ENCODE peak calls at places on chromosomes 1 and 21, in nine cellular contexts. W is NB4; S is AG09319; N is hypothalamus; L is prostate gland; C is NCI-H460; K is colonic mucosa; O is activated T-helper 1 cell treated with anti-CD3 and anti-CD28 coated beads, Interleukin-12 subunit alpha, Interleukin-12 subunit beta, Interleukin-2, Interleukin-4 antibody, amounts not matched to agents 30 ng/mL and 10 ng/mL and 1 ng/mL, durations not matched to agents 14 hours and 24 hours and 36 hours; A is activated gamma-delta T cell treated with Interleukin-2 at 50 U/mL for 16 hours. Y is an unnamed sample.

GRCh38 chr1:186574951-186575747 is 105.1 kb downstream of the PTGS2 start:
- DNase-seq in W (peak; percentile 11), O (no peak), A (no peak), K (no peak), C (no peak), L (no peak), N (no peak), S (peak; percentile 19), Y (no peak)

GRCh38 chr1:96234299-96234698 is 487.3 kb upstream of the PTBP2 start:
- DNase-seq in O (no peak), W (no peak), N (no peak), L (no peak), S (no peak), C (no peak), K (no peak), A (no peak), Y (peak; percentile 10)

GRCh38 chr1:245116131-245116530 is 38.7 kb upstream of the KIF26B start:
- DNase-seq in L (no peak), S (no peak), A (no peak), C (no peak), O (no peak), N (no peak), W (no peak), K (no peak), Y (no peak)

GRCh38 chr1:216600730-216601426 is 122.4 kb downstream of the ESRRG start:
- DNase-seq in W (no peak), S (peak; percentile 46), L (peak; percentile 85), C (peak; percentile 86), A (no peak), N (peak; percentile 64), O (peak; percentile 0), K (peak; percentile 85), Y (peak; percentile 61)

GRCh38 chr21:41631564-41632461 is 123.9 kb upstream of the TMPRSS2 start:
- DNase-seq in A (no peak), C (no peak), S (no peak), L (peak; percentile 51), K (peak; percentile 79), O (no peak), W (no peak), N (no peak), Y (peak; percentile 78)

GRCh38 chr1:20343149-20343936 is 52.7 kb downstream of the VWA5B1 start:
- DNase-seq in L (no peak), C (no peak), W (no peak), O (no peak), K (peak; percentile 72), N (no peak), S (no peak), A (no peak), Y (peak; percentile 40)

GRCh38 chr1:30764939-30765582 is 7.5 kb upstream of the LAPTM5 start:
- DNase-seq in W (no peak), K (no peak), N (no peak), C (no peak), O (no peak), A (no peak), S (no peak), L (no peak), Y (no peak)

GRCh38 chr1:22815421-22816062 is 104.9 kb downstream of the EPHB2 start:
- DNase-seq in A (no peak), O (no peak), S (no peak), K (no peak), N (no peak), W (no peak), L (no peak), C (no peak), Y (no peak)

GRCh38 chr1:229664133-229664689 is 38.2 kb downstream of the URB2 start:
- DNase-seq in S (no peak), K (no peak), A (peak; percentile 71), W (no peak), O (peak; percentile 29), C (no peak), N (no peak), L (no peak), Y (peak; percentile 81)

GRCh38 chr1:1272341-1273151 is 1.1 kb downstream of the UBE2J2 start:
- DNase-seq in K (peak; percentile 66), N (no peak), O (no peak), L (no peak), A (no peak), W (no peak), C (no peak), S (no peak), Y (no peak)

GRCh38 chr1:160834945-160835565 is 27.6 kb downstream of the CD244 start:
- DNase-seq in O (peak; percentile 18), A (peak; percentile 54), W (peak; percentile 74), K (no peak), C (peak; percentile 48), L (peak; percentile 32), N (no peak), S (no peak), Y (peak; percentile 23)

GRCh38 chr1:107499139-107499744 is 358.4 kb downstream of the NTNG1 start:
- DNase-seq in L (no peak), O (no peak), A (no peak), C (no peak), N (no peak), W (no peak), S (no peak), K (no peak), Y (no peak)

GRCh38 chr1:61058477-61059245 is 23.7 kb upstream of the NFIA start:
- DNase-seq in C (no peak), L (no peak), W (peak; percentile 33), O (no peak), A (no peak), K (no peak), N (no peak), S (no peak), Y (peak; percentile 56)

GRCh38 chr1:12477936-12478611 is 139.9 kb downstream of the DHRS3 start:
- DNase-seq in C (peak; percentile 65), S (peak; percentile 100), O (no peak), W (no peak), K (peak; percentile 93), A (no peak), N (no peak), L (peak; percentile 94), Y (peak; percentile 84)

GRCh38 chr1:171055966-171056643 is 34.6 kb upstream of the FMO3 start:
- DNase-seq in C (no peak), K (no peak), L (no peak), S (no peak), W (no peak), A (no peak), O (no peak), N (no peak), Y (no peak)

GRCh38 chr1:205301220-205301821 is 20.2 kb downstream of the NUAK2 start:
- DNase-seq in A (no peak), O (no peak), N (no peak), W (no peak), C (peak; percentile 79), K (no peak), S (peak; percentile 70), L (peak; percentile 42), Y (peak; percentile 84)